ENCODE peak calls at places on chromosomes 16 and 17, in four cellular contexts. R is GM12892, H is HTR-8/SVneo, M is GM12878. V is an unnamed sample.

GRCh38 chr17:76523084-76524037 is 14.1 kb downstream of the CYGB start:
- DNase-seq in R (peak), H (peak), M (no peak), V (peak)

GRCh38 chr16:22225060-22225459 is 19.0 kb downstream of the EEF2K start:
- DNase-seq in R (no peak), H (no peak), M (no peak), V (no peak)

GRCh38 chr17:11300201-11300600 is 59.2 kb downstream of the SHISA6 start:
- DNase-seq in R (no peak), H (no peak), M (no peak), V (no peak)

GRCh38 chr16:78489072-78489471 is 389.6 kb downstream of the WWOX start:
- DNase-seq in R (no peak), H (no peak), M (no peak), V (no peak)

GRCh38 chr16:46715769-46716305 is 26.4 kb downstream of the ORC6 start:
- DNase-seq in R (no peak), H (no peak), M (no peak), V (no peak)

GRCh38 chr16:9088848-9089247 is 2.6 kb upstream of the HAPSTR1 start:
- DNase-seq in R (no peak), H (no peak), M (no peak), V (no peak)

GRCh38 chr16:2767891-2768290 is 9.2 kb downstream of the ELOB start:
- DNase-seq in R (no peak), H (no peak), M (no peak), V (no peak)

GRCh38 chr17:44069974-44070454 is 521 bp upstream of the G6PC3 start:
- DNase-seq in R (no peak), H (no peak), M (no peak), V (no peak)

GRCh38 chr17:8223356-8224063 is 13.1 kb upstream of the AURKB start:
- DNase-seq in R (no peak), H (peak), M (no peak), V (no peak)

GRCh38 chr17:1493291-1493980 is 950 bp upstream of the MYO1C start:
- DNase-seq in R (no peak), H (no peak), M (no peak), V (no peak)

GRCh38 chr16:56932588-56933265 is 785 bp downstream of the HERPUD1 start:
- DNase-seq in R (no peak), H (peak), M (no peak), V (peak)

GRCh38 chr16:26930776-26931175 is 136.0 kb upstream of the C16orf82 start:
- DNase-seq in R (no peak), H (no peak), M (no peak), V (no peak)

GRCh38 chr16:1035066-1035415 is 37.5 kb upstream of the SSTR5 start:
- DNase-seq in R (no peak), H (no peak), M (no peak), V (no peak)

GRCh38 chr16:8199390-8199789 is 390.9 kb downstream of the TMEM114 start:
- DNase-seq in R (no peak), H (no peak), M (no peak), V (no peak)

GRCh38 chr16:75256059-75256870 is 4.8 kb upstream of the BCAR1 start:
- DNase-seq in R (no peak), H (no peak), M (no peak), V (no peak)

GRCh38 chr16:62038225-62038624 is 2.0 kb upstream of the CDH8 start:
- DNase-seq in R (no peak), H (no peak), M (no peak), V (no peak)

GRCh38 chr17:78291944-78292910 is 60.8 kb downstream of the TMEM235 start:
- DNase-seq in R (no peak), H (no peak), M (no peak), V (no peak)

GRCh38 chr17:7014995-7015586 is 2.7 kb downstream of the RNASEK start:
- DNase-seq in R (no peak), H (no peak), M (peak), V (peak)

GRCh38 chr16:84234656-84235285 is 5.0 kb downstream of the KCNG4 start:
- DNase-seq in R (no peak), H (no peak), M (no peak), V (no peak)

GRCh38 chr17:16122697-16123434 is 92.5 kb downstream of the NCOR1 start:
- DNase-seq in R (no peak), H (no peak), M (no peak), V (no peak)

V was measured in SJSA1.